ENCODE peak calls at places on chromosomes 4 and X, in nine cellular contexts. G is CD14-positive monocyte; Z is posterior cingulate gyrus; J is smooth muscle cell of the brain vasculature; A is stimulated activated CD8-positive, alpha-beta memory T cell treated with anti-CD3 and anti-CD28 coated beads, Interleukin-4, amount 100 ng/mL, for 24 hours; T is H9; E is glutamatergic neuron; S is GM12892; B is SW480. D is an unnamed sample.

GRCh38 chrX:40104649-40105015 is 6.9 kb upstream of the BCOR start:
- DNase-seq in E (peak; percentile 46), Z (no peak), T (no peak), J (no peak), A (no peak), G (peak; percentile 65), S (peak; percentile 41), B (peak; percentile 45), D (no peak)

GRCh38 chrX:82775426-82775825 is 732.7 kb upstream of the POU3F4 start:
- DNase-seq in G (no peak), B (no peak), J (no peak), Z (no peak), E (no peak), A (no peak), T (no peak), S (no peak), D (no peak)

GRCh38 chr4:6008092-6008551 is 10.1 kb downstream of the C4orf50 start:
- DNase-seq in T (peak; percentile 76), S (no peak), B (no peak), G (peak; percentile 5), J (no peak), A (no peak), E (peak; percentile 49), Z (no peak), D (no peak)

GRCh38 chr4:146442801-146443200 is 78.9 kb downstream of the SLC10A7 start:
- DNase-seq in Z (no peak), G (no peak), B (no peak), A (no peak), T (no peak), E (no peak), J (no peak), S (no peak), D (no peak)

GRCh38 chrX:133985164-133986007 is at the start of gene GPC3:
- DNase-seq in J (peak; percentile 2), A (peak; percentile 8), E (peak; percentile 72), Z (no peak), T (peak; percentile 83), G (no peak), S (no peak), B (peak; percentile 6), D (no peak)

GRCh38 chr4:94827481-94828110 is 69.8 kb downstream of the BMPR1B start:
- DNase-seq in J (peak; percentile 18), B (peak; percentile 18), Z (no peak), S (no peak), G (no peak), E (no peak), T (no peak), A (no peak), D (no peak)

GRCh38 chr4:62262676-62263075 is 1062.5 kb downstream of the ADGRL3 start:
- DNase-seq in T (no peak), A (no peak), B (no peak), G (no peak), J (no peak), S (no peak), Z (no peak), E (no peak), D (no peak)

GRCh38 chrX:136250191-136251041 is 784 bp downstream of the MAP7D3 start:
- DNase-seq in Z (no peak), A (peak; percentile 23), E (no peak), G (no peak), B (peak; percentile 17), J (no peak), T (no peak), S (peak; percentile 25), D (no peak)

GRCh38 chrX:5672099-5672498 is 556.6 kb downstream of the NLGN4X start:
- DNase-seq in J (no peak), Z (no peak), B (no peak), A (no peak), T (no peak), G (no peak), E (no peak), S (no peak), D (no peak)